ENCODE peak calls at places on chromosomes 16 and 17, in ten cellular contexts. C, M, G, A, S, Y, Q, Z, U and N are unnamed samples.

GRCh38 chr16:67284699-67285646 is 5.6 kb downstream of the PLEKHG4 start:
- DNase-seq in C (peak), M (peak), G (peak), A (no peak), S (no peak), Y (peak), Q (no peak), Z (peak), U (no peak), N (no peak)

GRCh38 chr17:13544755-13545154 is 57.0 kb downstream of the HS3ST3A1 start:
- DNase-seq in C (no peak), M (peak), G (no peak), A (no peak), S (no peak), Y (no peak), Q (no peak), Z (no peak), U (no peak), N (no peak)

GRCh38 chr17:48592592-48592991 is 987 bp downstream of the HOXB5 start:
- DNase-seq in C (no peak), M (no peak), G (no peak), A (no peak), S (no peak), Y (no peak), Q (no peak), Z (peak), U (no peak), N (no peak)

GRCh38 chr17:67992541-67993152 is 3.6 kb downstream of the C17orf58 start:
- DNase-seq in C (no peak), M (peak), G (no peak), A (no peak), S (peak), Y (no peak), Q (no peak), Z (peak), U (no peak), N (no peak)

GRCh38 chr17:233473-233941 is 52.1 kb upstream of the DOC2B start:
- DNase-seq in C (no peak), M (no peak), G (peak), A (no peak), S (no peak), Y (peak), Q (no peak), Z (no peak), U (no peak), N (no peak)

GRCh38 chr16:89691231-89691985 is 4.9 kb downstream of the CDK10 start:
- DNase-seq in C (no peak), M (no peak), G (peak), A (no peak), S (no peak), Y (peak), Q (no peak), Z (no peak), U (no peak), N (no peak)

GRCh38 chr17:12659500-12659899 is 6.2 kb upstream of the MYOCD start:
- DNase-seq in C (no peak), M (peak), G (no peak), A (no peak), S (no peak), Y (no peak), Q (no peak), Z (no peak), U (no peak), N (no peak)

GRCh38 chr17:66347661-66348604 is 45.5 kb downstream of the PRKCA start:
- DNase-seq in C (no peak), M (peak), G (no peak), A (no peak), S (no peak), Y (no peak), Q (peak), Z (peak), U (no peak), N (no peak)

GRCh38 chr17:68910256-68910705 is 44.9 kb downstream of the ABCA8 start:
- DNase-seq in C (peak), M (no peak), G (no peak), A (no peak), S (peak), Y (no peak), Q (no peak), Z (no peak), U (no peak), N (no peak)

GRCh38 chr16:78004501-78004900 is 17.8 kb upstream of the CLEC3A start:
- DNase-seq in C (no peak), M (no peak), G (no peak), A (no peak), S (no peak), Y (no peak), Q (no peak), Z (no peak), U (no peak), N (no peak)

GRCh38 chr17:31744541-31744951 is 114.5 kb downstream of the COPRS start:
- DNase-seq in C (no peak), M (no peak), G (no peak), A (no peak), S (no peak), Y (no peak), Q (no peak), Z (no peak), U (no peak), N (no peak)

GRCh38 chr17:62206550-62206949 is 141.5 kb upstream of the MED13 start:
- DNase-seq in C (no peak), M (no peak), G (no peak), A (no peak), S (no peak), Y (no peak), Q (no peak), Z (no peak), U (no peak), N (no peak)

GRCh38 chr17:75861927-75862317 is 6.8 kb upstream of the WBP2 start:
- DNase-seq in C (no peak), M (no peak), G (no peak), A (no peak), S (no peak), Y (no peak), Q (no peak), Z (no peak), U (no peak), N (no peak)

GRCh38 chr17:73976676-73977521 is 226.6 kb upstream of the RPL38 start:
- DNase-seq in C (no peak), M (no peak), G (no peak), A (no peak), S (no peak), Y (no peak), Q (peak), Z (no peak), U (no peak), N (no peak)

GRCh38 chr17:17558431-17558830 is 33.1 kb downstream of the PEMT start:
- DNase-seq in C (no peak), M (no peak), G (no peak), A (no peak), S (no peak), Y (no peak), Q (no peak), Z (no peak), U (no peak), N (no peak)

GRCh38 chr17:33197342-33197741 is 95.8 kb downstream of the ASIC2 start:
- DNase-seq in C (no peak), M (no peak), G (no peak), A (no peak), S (no peak), Y (no peak), Q (no peak), Z (no peak), U (no peak), N (no peak)

GRCh38 chr16:82949016-82949415 is 322.2 kb downstream of the CDH13 start:
- DNase-seq in C (no peak), M (no peak), G (no peak), A (no peak), S (no peak), Y (no peak), Q (no peak), Z (no peak), U (no peak), N (no peak)

GRCh38 chr16:24953721-24954120 is 61.4 kb downstream of the ARHGAP17 start:
- DNase-seq in C (no peak), M (no peak), G (no peak), A (no peak), S (no peak), Y (no peak), Q (no peak), Z (no peak), U (no peak), N (no peak)

GRCh38 chr17:7550359-7550758 is 1.5 kb downstream of the TNFSF12 start:
- DNase-seq in C (no peak), M (no peak), G (no peak), A (no peak), S (no peak), Y (no peak), Q (no peak), Z (no peak), U (no peak), N (no peak)

GRCh38 chr17:48051278-48051677 is 3.1 kb downstream of the NFE2L1 start:
- DNase-seq in C (no peak), M (no peak), G (no peak), A (no peak), S (no peak), Y (no peak), Q (no peak), Z (no peak), U (no peak), N (no peak)

GRCh38 chr16:12178251-12178990 is 201.9 kb downstream of the SNX29 start:
- DNase-seq in C (no peak), M (no peak), G (no peak), A (no peak), S (no peak), Y (no peak), Q (peak), Z (no peak), U (no peak), N (no peak)

GRCh38 chr16:48384305-48384981 is 770 bp downstream of the SIAH1 start:
- DNase-seq in C (peak), M (peak), G (peak), A (no peak), S (peak), Y (peak), Q (no peak), Z (peak), U (peak), N (no peak)

GRCh38 chr17:81097943-81098308 is 63.0 kb downstream of the BAIAP2 start:
- DNase-seq in C (no peak), M (peak), G (no peak), A (no peak), S (peak), Y (no peak), Q (no peak), Z (no peak), U (no peak), N (no peak)

GRCh38 chr17:41687828-41688640 is 651 bp upstream of the EIF1 start:
- DNase-seq in C (peak), M (peak), G (no peak), A (peak), S (peak), Y (no peak), Q (no peak), Z (peak), U (no peak), N (no peak)

GRCh38 chr17:81978901-81979298 is 1.5 kb downstream of the ASPSCR1 start:
- DNase-seq in C (no peak), M (no peak), G (no peak), A (no peak), S (no peak), Y (no peak), Q (no peak), Z (no peak), U (no peak), N (no peak)

GRCh38 chr17:3773511-3773910 is 27.5 kb downstream of the ITGAE start:
- DNase-seq in C (no peak), M (peak), G (peak), A (no peak), S (no peak), Y (no peak), Q (peak), Z (no peak), U (no peak), N (no peak)

GRCh38 chr17:39213852-39214251 is 11.9 kb downstream of the STAC2 start:
- DNase-seq in C (no peak), M (peak), G (no peak), A (no peak), S (no peak), Y (no peak), Q (no peak), Z (no peak), U (no peak), N (no peak)

GRCh38 chr17:80987941-80988461 is 3.6 kb upstream of the CHMP6 start:
- DNase-seq in C (no peak), M (no peak), G (no peak), A (no peak), S (no peak), Y (no peak), Q (no peak), Z (peak), U (no peak), N (no peak)

GRCh38 chr17:74544991-74545441 is 899 bp downstream of the CD300C start:
- DNase-seq in C (no peak), M (no peak), G (no peak), A (no peak), S (no peak), Y (no peak), Q (no peak), Z (no peak), U (no peak), N (no peak)

GRCh38 chr17:42122371-42123303 is at the start of gene HSPB9:
- DNase-seq in C (peak), M (no peak), G (peak), A (no peak), S (peak), Y (no peak), Q (no peak), Z (no peak), U (no peak), N (no peak)

GRCh38 chr17:77301694-77302087 is 160.9 kb downstream of the SEC14L1 start:
- DNase-seq in C (no peak), M (no peak), G (no peak), A (no peak), S (no peak), Y (no peak), Q (no peak), Z (no peak), U (no peak), N (no peak)